ENCODE peak calls at places on chromosomes 3 and 15, in six cellular contexts. G, T, W, D, P and K are unnamed samples.

GRCh38 chr15:66038387-66039116 is 169.3 kb downstream of the RAB11A start:
- ATAC-seq in D (no peak), G (no peak), P (no peak), T (no peak), W (no peak), K (no peak)

GRCh38 chr3:5296362-5296761 is 108.9 kb downstream of the EDEM1 start:
- ATAC-seq in P (no peak), W (no peak), G (no peak), D (peak; percentile 9), T (no peak), K (no peak)

GRCh38 chr3:45583021-45583851 is 11.3 kb upstream of the LIMD1 start:
- ATAC-seq in P (peak; percentile 70), T (peak; percentile 68), G (peak; percentile 85), W (peak; percentile 95), D (no peak), K (peak; percentile 73)

GRCh38 chr3:100963041-100963440 is 30.2 kb downstream of the ABI3BP start:
- ATAC-seq in D (no peak), W (no peak), P (no peak), T (no peak), G (no peak), K (no peak)

GRCh38 chr15:52294881-52295420 is 653 bp downstream of the MYO5C start:
- ATAC-seq in T (no peak), W (peak; percentile 23), D (peak; percentile 14), G (peak; percentile 71), P (peak; percentile 22), K (peak; percentile 11)

GRCh38 chr15:80685628-80686027 is 9.5 kb upstream of the ABHD17C start:
- ATAC-seq in P (no peak), G (no peak), T (no peak), D (no peak), W (no peak), K (no peak)

GRCh38 chr3:56753206-56753605 is 48.5 kb downstream of the ARHGEF3 start:
- ATAC-seq in T (no peak), P (no peak), D (peak; percentile 96), G (no peak), W (no peak), K (no peak)

GRCh38 chr3:196518999-196519737 is 4.0 kb upstream of the SMCO1 start:
- ATAC-seq in W (peak; percentile 69), P (no peak), T (peak; percentile 89), G (peak; percentile 96), D (peak; percentile 90), K (peak; percentile 76)

GRCh38 chr3:152319256-152319655 is 50.5 kb downstream of the MBNL1 start:
- ATAC-seq in D (peak; percentile 9), G (no peak), W (no peak), P (no peak), T (peak; percentile 6), K (no peak)

GRCh38 chr3:64152100-64152499 is 73.2 kb downstream of the PRICKLE2 start:
- ATAC-seq in D (no peak), T (no peak), P (peak; percentile 33), W (no peak), G (no peak), K (peak; percentile 40)

GRCh38 chr3:13023251-13024055 is 49.8 kb downstream of the IQSEC1 start:
- ATAC-seq in D (peak; percentile 24), P (no peak), W (no peak), G (no peak), T (no peak), K (no peak)

GRCh38 chr3:53181528-53181927 is 20.5 kb downstream of the PRKCD start:
- ATAC-seq in T (no peak), G (no peak), D (no peak), P (no peak), W (no peak), K (no peak)

GRCh38 chr3:186959029-186959624 is 28.8 kb downstream of the ST6GAL1 start:
- ATAC-seq in G (no peak), P (no peak), W (no peak), T (no peak), D (peak; percentile 69), K (no peak)

GRCh38 chr3:98770261-98771039 is 7.3 kb downstream of the ST3GAL6 start:
- ATAC-seq in W (peak; percentile 47), P (peak; percentile 87), T (no peak), G (no peak), D (peak; percentile 95), K (no peak)

GRCh38 chr15:63121382-63122001 is at the start of gene LACTB:
- ATAC-seq in D (peak; percentile 94), T (peak; percentile 98), P (peak; percentile 98), W (peak; percentile 92), G (peak; percentile 97), K (peak; percentile 95)

GRCh38 chr3:44355634-44356033 is 17.1 kb downstream of the TCAIM start:
- ATAC-seq in G (no peak), T (peak; percentile 86), P (peak; percentile 96), D (no peak), W (peak; percentile 54), K (peak; percentile 90)

GRCh38 chr3:67202053-67202452 is 203.9 kb downstream of the KBTBD8 start:
- ATAC-seq in G (no peak), T (no peak), D (no peak), W (no peak), P (no peak), K (no peak)

GRCh38 chr15:58469432-58470353 is 37.9 kb downstream of the LIPC start:
- ATAC-seq in T (no peak), P (peak; percentile 72), D (no peak), G (peak; percentile 39), W (no peak), K (peak; percentile 77)

GRCh38 chr3:150377601-150378466 is 30.3 kb upstream of the TSC22D2 start:
- ATAC-seq in T (peak; percentile 36), P (no peak), G (no peak), W (no peak), D (peak; percentile 17), K (no peak)

GRCh38 chr3:185784317-185784716 is 40.5 kb downstream of the IGF2BP2 start:
- ATAC-seq in P (no peak), W (no peak), D (no peak), G (peak; percentile 23), T (peak; percentile 18), K (no peak)

GRCh38 chr3:188518835-188519452 is 365.0 kb downstream of the LPP start:
- ATAC-seq in G (peak; percentile 96), D (no peak), T (no peak), W (peak; percentile 73), P (peak; percentile 15), K (no peak)

GRCh38 chr3:12139111-12139511 is 19.6 kb downstream of the TIMP4 start:
- ATAC-seq in P (peak; percentile 22), T (peak; percentile 83), G (peak; percentile 88), D (peak; percentile 69), W (peak; percentile 52), K (peak; percentile 33)

GRCh38 chr15:88125578-88125977 is 131.0 kb downstream of the NTRK3 start:
- ATAC-seq in D (no peak), T (no peak), P (no peak), W (no peak), G (no peak), K (no peak)

GRCh38 chr3:138103466-138103865 is 11.9 kb downstream of the DZIP1L start:
- ATAC-seq in G (no peak), T (no peak), W (no peak), P (no peak), D (no peak), K (no peak)

GRCh38 chr3:23749589-23749988 is 56.2 kb upstream of the UBE2E1 start:
- ATAC-seq in W (no peak), G (no peak), P (no peak), T (no peak), D (peak; percentile 31), K (no peak)

GRCh38 chr15:70625438-70625837 is 137.9 kb downstream of the UACA start:
- ATAC-seq in T (no peak), W (no peak), P (no peak), D (peak; percentile 45), G (no peak), K (no peak)

GRCh38 chr3:133468251-133468721 is 68.4 kb downstream of the BFSP2 start:
- ATAC-seq in W (no peak), G (no peak), T (no peak), P (no peak), D (peak; percentile 8), K (no peak)

GRCh38 chr3:183502237-183502636 is 53.3 kb downstream of the KLHL6 start:
- ATAC-seq in G (no peak), D (no peak), T (no peak), P (no peak), W (no peak), K (no peak)

GRCh38 chr3:142852009-142852408 is 36.9 kb downstream of the PCOLCE2 start:
- ATAC-seq in T (no peak), W (no peak), P (no peak), D (peak; percentile 43), G (no peak), K (no peak)

GRCh38 chr15:76178321-76178720 is 118.5 kb downstream of the TMEM266 start:
- ATAC-seq in P (no peak), D (no peak), W (no peak), G (no peak), T (no peak), K (no peak)

GRCh38 chr15:76175442-76175841 is 115.7 kb downstream of the TMEM266 start:
- ATAC-seq in W (no peak), D (no peak), G (no peak), T (no peak), P (no peak), K (no peak)

GRCh38 chr15:76176059-76176458 is 116.3 kb downstream of the TMEM266 start:
- ATAC-seq in W (no peak), T (no peak), D (no peak), P (no peak), G (no peak), K (no peak)

GRCh38 chr15:76177491-76178040 is 117.8 kb downstream of the TMEM266 start:
- ATAC-seq in P (no peak), W (no peak), T (no peak), D (no peak), G (peak; percentile 70), K (peak; percentile 67)

GRCh38 chr15:76176487-76177085 is 116.8 kb downstream of the TMEM266 start:
- ATAC-seq in D (no peak), P (no peak), G (no peak), W (no peak), T (no peak), K (no peak)
- TF ChIP-seq POLR2A in D (no peak), P (no peak), G (no peak), W (no peak), T (no peak), K (no peak)

DNA sequence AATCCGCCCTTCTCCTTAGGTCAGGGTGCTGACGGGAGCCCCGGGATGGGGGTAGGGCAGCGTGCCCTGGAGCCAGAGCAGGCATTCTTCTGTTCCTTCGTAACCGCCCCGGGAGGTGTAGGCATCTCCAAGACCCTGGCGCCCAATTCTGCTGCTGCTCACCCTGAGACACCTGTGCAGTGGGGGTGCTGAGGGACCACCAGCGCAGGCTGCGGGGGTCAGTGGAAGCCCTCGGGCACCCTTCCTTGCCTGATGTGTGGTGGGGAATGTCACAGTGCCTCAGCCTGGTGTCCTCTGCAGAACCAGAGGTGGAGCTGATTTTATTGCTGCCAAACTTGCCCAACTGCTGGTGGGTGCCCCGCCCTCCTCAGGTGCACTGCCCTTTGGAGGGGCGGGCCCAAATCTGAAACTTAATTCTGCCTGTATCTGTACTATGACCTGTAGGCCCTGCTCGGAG is 7.3 kb downstream of the CSK start:
- ATAC-seq in P (no peak), W (peak; percentile 73), G (no peak), D (peak; percentile 19), T (no peak), K (no peak)
- H3K4me3 ChIP-seq in P (no peak overlapping the region), W (peak overlapping the region; percentile 19), G (no peak overlapping the region), D (peak overlapping the region; percentile 77), T (no peak overlapping the region), K (no peak overlapping the region)

GRCh38 chr3:118369892-118370491 is 664.7 kb downstream of the IGSF11 start:
- ATAC-seq in T (no peak), P (no peak), W (no peak), D (no peak), G (no peak), K (no peak)
- TF ChIP-seq CTCF in T (no peak), P (no peak), W (no peak), D (no peak), G (no peak), K (no peak)

GRCh38 chr15:59656935-59657634 is at the start of gene GTF2A2:
- ATAC-seq in G (peak; percentile 100), W (peak; percentile 99), D (peak; percentile 99), T (peak; percentile 100), P (peak; percentile 100), K (peak; percentile 100)
- TF ChIP-seq POLR2A in G (peak; percentile 85), W (peak; percentile 87), D (peak; percentile 91), T (peak; percentile 96), P (peak; percentile 52), K (peak; percentile 49)